ENCODE peak calls at places on chromosomes 3 and 15, in six cellular contexts. Q is lower leg skin, W is heart right ventricle, C is astrocyte of the spinal cord, U is retinal pigment epithelial cell, B is uterus. I is an unnamed sample.

GRCh38 chr3:122227036-122227781 is 43.7 kb downstream of the CASR start:
- DNase-seq in U (no peak), C (no peak), W (no peak), Q (no peak), B (no peak), I (no peak)

GRCh38 chr3:135970500-135971116 is 5.1 kb downstream of the PPP2R3A start:
- DNase-seq in B (no peak), W (no peak), U (no peak), C (no peak), Q (no peak), I (no peak)

GRCh38 chr3:73835945-73836344 is 211.2 kb upstream of the PDZRN3 start:
- DNase-seq in W (no peak), Q (no peak), U (no peak), B (no peak), C (no peak), I (no peak)

GRCh38 chr3:194262345-194263305 is 88.5 kb downstream of the CPN2 start:
- DNase-seq in Q (no peak), W (no peak), C (no peak), U (no peak), B (no peak), I (no peak)

GRCh38 chr3:51975857-51976549 is 1.1 kb downstream of the ABHD14A start:
- DNase-seq in B (peak; percentile 78), W (peak; percentile 74), Q (peak; percentile 66), C (peak; percentile 81), U (no peak), I (peak; percentile 43)

GRCh38 chr3:14808502-14809266 is 10.1 kb upstream of the FGD5 start:
- DNase-seq in U (no peak), Q (no peak), B (no peak), W (no peak), C (no peak), I (no peak)

GRCh38 chr3:139286241-139286640 is 57.6 kb upstream of the MRPS22 start:
- DNase-seq in Q (no peak), C (no peak), W (no peak), B (no peak), U (no peak), I (no peak)

GRCh38 chr15:66057089-66057488 is 187.8 kb downstream of the RAB11A start:
- DNase-seq in C (no peak), Q (no peak), U (no peak), W (no peak), B (no peak), I (no peak)

GRCh38 chr3:186909078-186909853 is 21.1 kb upstream of the ST6GAL1 start:
- DNase-seq in W (no peak), Q (no peak), C (peak; percentile 30), B (no peak), U (no peak), I (peak; percentile 37)

GRCh38 chr3:4824948-4825325 is 154.3 kb upstream of the BHLHE40 start:
- DNase-seq in U (peak; percentile 92), W (no peak), B (no peak), C (peak; percentile 81), Q (no peak), I (no peak)

GRCh38 chr3:66386925-66387650 is 113.7 kb downstream of the LRIG1 start:
- DNase-seq in Q (no peak), B (no peak), W (no peak), C (no peak), U (no peak), I (peak; percentile 52)

GRCh38 chr3:38308456-38308855 is 26.4 kb downstream of the SLC22A14 start:
- DNase-seq in U (no peak), W (no peak), Q (no peak), C (no peak), B (no peak), I (no peak)

GRCh38 chr3:71051893-71052687 is 531.4 kb downstream of the FOXP1 start:
- DNase-seq in W (no peak), B (no peak), U (no peak), Q (no peak), C (no peak), I (no peak)

GRCh38 chr3:102180291-102180931 is 254.4 kb upstream of the ZPLD1 start:
- DNase-seq in Q (no peak), W (peak; percentile 31), B (no peak), C (peak; percentile 92), U (peak; percentile 35), I (no peak)
- H3K4me3 ChIP-seq in Q (no peak overlapping the region), W (no peak overlapping the region), B (no peak overlapping the region), C (no peak overlapping the region), U (no peak overlapping the region), I (no peak overlapping the region)

GRCh38 chr3:47741925-47742324 is 39.8 kb downstream of the SMARCC1 start:
- DNase-seq in C (no peak), W (no peak), U (no peak), B (no peak), Q (no peak), I (peak; percentile 43)
- TF ChIP-seq CTCF in C (no peak), W (no peak), U (no peak), B (no peak), Q (no peak), I (no peak)

GRCh38 chr3:152276688-152277087 is 8.0 kb downstream of the MBNL1 start:
- DNase-seq in W (no peak), B (no peak), U (no peak), Q (no peak), C (no peak), I (no peak)
- H3K4me3 ChIP-seq in W (no peak overlapping the region), B (no peak overlapping the region), U (no peak overlapping the region), Q (no peak overlapping the region), C (no peak overlapping the region), I (no peak overlapping the region)

GRCh38 chr3:175956964-175957363 is 1097.8 kb downstream of the NAALADL2 start:
- DNase-seq in C (no peak), B (no peak), U (no peak), W (no peak), Q (no peak), I (no peak)
- TF ChIP-seq CTCF in C (peak; percentile 39), B (no peak), U (peak; percentile 44), W (peak; percentile 21), Q (no peak), I (no peak)

DNA sequence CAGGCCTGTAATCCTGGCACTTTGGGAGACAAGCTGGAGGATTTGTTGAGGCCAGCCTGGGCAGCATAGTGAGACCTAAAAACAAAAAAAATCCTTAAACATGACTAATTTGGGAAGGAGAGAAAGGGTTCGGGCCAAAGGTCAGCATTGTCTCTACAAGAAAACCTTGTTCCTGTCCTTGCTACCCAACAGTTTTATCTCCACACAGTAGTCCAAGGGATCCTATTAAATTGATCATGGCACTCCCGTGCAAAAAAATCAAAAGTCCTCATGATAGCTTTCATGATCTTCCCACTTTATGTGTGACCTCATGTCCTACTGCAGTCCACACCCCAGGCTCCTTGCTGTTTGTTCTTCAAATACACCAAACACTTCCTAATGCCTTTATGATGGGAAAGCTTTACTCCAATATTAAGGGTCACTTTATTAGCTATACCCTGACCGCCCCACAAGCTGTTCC is 4.2 kb downstream of the RPL15 start:
- DNase-seq in C (no peak), Q (no peak), U (no peak), W (no peak), B (no peak), I (no peak)
- H3K4me3 ChIP-seq in C (no peak overlapping the region), Q (no peak overlapping the region), U (no peak overlapping the region), W (no peak overlapping the region), B (no peak overlapping the region), I (no peak overlapping the region)

DNA sequence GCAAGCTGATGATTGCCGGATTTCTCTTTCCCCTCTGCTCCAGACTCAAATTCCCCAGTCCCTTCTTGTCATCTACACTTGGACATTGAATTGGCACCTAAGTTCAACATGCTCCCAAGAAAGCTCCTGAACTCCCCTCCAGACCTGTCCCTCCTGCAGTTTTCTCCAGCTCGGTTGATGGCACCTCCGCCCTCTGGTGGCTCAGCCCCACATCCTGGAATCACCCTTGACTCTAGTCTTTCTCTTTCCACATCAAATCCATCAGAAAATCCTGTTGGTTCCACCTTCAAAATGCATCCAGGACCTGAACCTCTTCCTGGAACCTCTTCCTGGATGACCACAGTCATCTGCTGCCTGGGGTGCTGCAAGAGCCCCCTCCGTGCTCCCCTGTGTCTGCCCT is 60.1 kb downstream of the RASGRF1 start:
- DNase-seq in C (no peak), U (no peak), B (no peak), W (no peak), Q (no peak), I (no peak)
- TF ChIP-seq CTCF in C (no peak), U (peak; percentile 19), B (no peak), W (no peak), Q (no peak), I (peak; percentile 17)

I was measured in GM06990.